ENCODE peak calls at places on chromosome 6, in five cellular contexts. One of them, this sample, is unnamed.

GRCh38 chr6:149636116-149636515 is 12.4 kb downstream of the KATNA1 start:
- DNase-seq in ascending aorta: no peak
- DNase-seq in left ventricle myocardium inferior: no peak
- DNase-seq in Panc1: no peak
- DNase-seq in epithelial cell of esophagus: peak; percentile 29
- DNase-seq in this sample: no peak

GRCh38 chr6:30685977-30686907 is at the start of gene PPP1R18:
- DNase-seq in left ventricle myocardium inferior: peak; percentile 88
- DNase-seq in Panc1: no peak
- DNase-seq in ascending aorta: peak; percentile 94
- DNase-seq in epithelial cell of esophagus: peak; percentile 72
- DNase-seq in this sample: no peak

GRCh38 chr6:78909391-78909790 is 42.0 kb downstream of the IRAK1BP1 start:
- DNase-seq in Panc1: no peak
- DNase-seq in ascending aorta: no peak
- DNase-seq in left ventricle myocardium inferior: no peak
- DNase-seq in epithelial cell of esophagus: peak; percentile 78
- DNase-seq in this sample: no peak

GRCh38 chr6:31075528-31075927 is 36.8 kb downstream of the C6orf15 start:
- DNase-seq in Panc1: no peak
- DNase-seq in ascending aorta: no peak
- DNase-seq in epithelial cell of esophagus: peak; percentile 56
- DNase-seq in left ventricle myocardium inferior: no peak
- DNase-seq in this sample: no peak

GRCh38 chr6:41428995-41429417 is 93.6 kb downstream of the NCR2 start:
- DNase-seq in Panc1: no peak
- DNase-seq in ascending aorta: peak; percentile 73
- DNase-seq in epithelial cell of esophagus: no peak
- DNase-seq in left ventricle myocardium inferior: peak; percentile 44
- DNase-seq in this sample: no peak

GRCh38 chr6:111113731-111114438 is 26.6 kb downstream of the SLC16A10 start:
- DNase-seq in epithelial cell of esophagus: peak; percentile 19
- DNase-seq in ascending aorta: peak; percentile 75
- DNase-seq in Panc1: no peak
- DNase-seq in left ventricle myocardium inferior: peak; percentile 36
- DNase-seq in this sample: no peak

GRCh38 chr6:149266659-149267058 is 50.9 kb upstream of the TAB2 start:
- DNase-seq in epithelial cell of esophagus: no peak
- DNase-seq in left ventricle myocardium inferior: no peak
- DNase-seq in ascending aorta: no peak
- DNase-seq in Panc1: no peak
- DNase-seq in this sample: no peak

GRCh38 chr6:119308048-119308570 is 41.5 kb downstream of the MAN1A1 start:
- DNase-seq in ascending aorta: no peak
- DNase-seq in Panc1: peak; percentile 17
- DNase-seq in left ventricle myocardium inferior: no peak
- DNase-seq in epithelial cell of esophagus: peak; percentile 73
- DNase-seq in this sample: peak; percentile 28

GRCh38 chr6:69894578-69895347 is 28.4 kb downstream of the COL19A1 start:
- DNase-seq in left ventricle myocardium inferior: no peak
- DNase-seq in Panc1: no peak
- DNase-seq in epithelial cell of esophagus: peak; percentile 95
- DNase-seq in ascending aorta: no peak
- DNase-seq in this sample: peak; percentile 9

GRCh38 chr6:1763411-1763810 is 153.7 kb downstream of the FOXC1 start:
- DNase-seq in ascending aorta: no peak
- DNase-seq in left ventricle myocardium inferior: no peak
- DNase-seq in epithelial cell of esophagus: peak; percentile 49
- DNase-seq in Panc1: no peak
- DNase-seq in this sample: no peak

DNA sequence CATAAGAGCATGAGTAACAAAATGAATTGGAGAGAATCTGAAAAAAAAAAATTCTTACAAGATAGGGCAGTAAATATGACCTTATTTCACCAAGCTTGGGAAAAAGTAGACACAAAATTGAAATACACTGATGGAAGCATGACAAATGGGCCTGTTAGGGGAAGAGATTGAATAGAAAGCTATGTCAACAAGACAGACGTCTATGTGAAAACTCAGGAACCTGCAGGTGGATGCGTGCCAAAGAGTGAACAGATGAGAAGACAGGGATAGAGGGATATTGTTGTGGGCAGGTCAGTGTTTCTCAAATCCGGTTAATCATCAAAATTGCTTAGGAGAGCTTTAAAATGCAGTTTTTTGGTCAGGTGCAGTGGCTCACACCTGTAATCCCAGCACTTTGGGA is 449.5 kb downstream of the CD83 start:
- DNase-seq in epithelial cell of esophagus: no peak
- DNase-seq in left ventricle myocardium inferior: no peak
- DNase-seq in Panc1: no peak
- DNase-seq in ascending aorta: no peak
- DNase-seq in this sample: no peak
- TF ChIP-seq CTCF in epithelial cell of esophagus: no peak
- TF ChIP-seq CTCF in left ventricle myocardium inferior: no peak
- TF ChIP-seq CTCF in Panc1: no peak
- TF ChIP-seq CTCF in ascending aorta: no peak
- TF ChIP-seq CTCF in this sample: no peak

DNA sequence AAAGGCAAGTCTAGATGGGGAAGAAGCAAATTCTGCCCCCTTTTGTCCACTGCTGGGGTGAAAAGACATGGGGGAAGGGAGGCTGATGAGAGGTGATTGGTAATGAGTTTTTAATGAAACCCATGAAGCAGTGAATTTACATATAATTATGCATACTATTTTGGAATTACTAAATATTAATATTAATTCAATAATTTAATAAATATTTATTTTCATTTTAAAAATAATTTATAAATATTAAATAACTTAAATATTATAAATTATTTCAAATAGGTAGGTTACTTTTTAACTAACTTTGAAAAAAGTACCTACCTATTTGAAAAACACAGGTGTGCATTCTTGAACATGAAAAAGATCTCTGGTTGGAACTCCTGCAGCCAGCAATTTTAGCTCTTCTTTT is 138.1 kb upstream of the GPR6 start:
- DNase-seq in ascending aorta: no peak
- DNase-seq in Panc1: no peak
- DNase-seq in left ventricle myocardium inferior: no peak
- DNase-seq in epithelial cell of esophagus: no peak
- DNase-seq in this sample: no peak
- TF ChIP-seq CTCF in ascending aorta: no peak
- TF ChIP-seq CTCF in Panc1: no peak
- TF ChIP-seq CTCF in left ventricle myocardium inferior: no peak
- TF ChIP-seq CTCF in epithelial cell of esophagus: no peak
- TF ChIP-seq CTCF in this sample: no peak

GRCh38 chr6:80091506-80091905 is 15.0 kb upstream of the BCKDHB start:
- DNase-seq in left ventricle myocardium inferior: no peak
- DNase-seq in Panc1: no peak
- DNase-seq in epithelial cell of esophagus: no peak
- DNase-seq in ascending aorta: no peak
- DNase-seq in this sample: no peak

GRCh38 chr6:80098392-80098791 is 8.1 kb upstream of the BCKDHB start:
- DNase-seq in Panc1: no peak
- DNase-seq in left ventricle myocardium inferior: no peak
- DNase-seq in epithelial cell of esophagus: no peak
- DNase-seq in ascending aorta: no peak
- DNase-seq in this sample: no peak

GRCh38 chr6:80095600-80095999 is 10.9 kb upstream of the BCKDHB start:
- DNase-seq in left ventricle myocardium inferior: no peak
- DNase-seq in Panc1: no peak
- DNase-seq in ascending aorta: no peak
- DNase-seq in epithelial cell of esophagus: no peak
- DNase-seq in this sample: no peak

GRCh38 chr6:80088637-80089036 is 17.8 kb upstream of the BCKDHB start:
- DNase-seq in epithelial cell of esophagus: no peak
- DNase-seq in left ventricle myocardium inferior: no peak
- DNase-seq in ascending aorta: no peak
- DNase-seq in Panc1: no peak
- DNase-seq in this sample: no peak

GRCh38 chr6:80094017-80094416 is 12.5 kb upstream of the BCKDHB start:
- DNase-seq in epithelial cell of esophagus: peak; percentile 27
- DNase-seq in Panc1: no peak
- DNase-seq in left ventricle myocardium inferior: no peak
- DNase-seq in ascending aorta: no peak
- DNase-seq in this sample: no peak
- TF ChIP-seq CTCF in epithelial cell of esophagus: peak; percentile 54
- TF ChIP-seq CTCF in Panc1: peak; percentile 64
- TF ChIP-seq CTCF in left ventricle myocardium inferior: peak; percentile 65
- TF ChIP-seq CTCF in ascending aorta: no peak
- TF ChIP-seq CTCF in this sample: peak; percentile 47

DNA sequence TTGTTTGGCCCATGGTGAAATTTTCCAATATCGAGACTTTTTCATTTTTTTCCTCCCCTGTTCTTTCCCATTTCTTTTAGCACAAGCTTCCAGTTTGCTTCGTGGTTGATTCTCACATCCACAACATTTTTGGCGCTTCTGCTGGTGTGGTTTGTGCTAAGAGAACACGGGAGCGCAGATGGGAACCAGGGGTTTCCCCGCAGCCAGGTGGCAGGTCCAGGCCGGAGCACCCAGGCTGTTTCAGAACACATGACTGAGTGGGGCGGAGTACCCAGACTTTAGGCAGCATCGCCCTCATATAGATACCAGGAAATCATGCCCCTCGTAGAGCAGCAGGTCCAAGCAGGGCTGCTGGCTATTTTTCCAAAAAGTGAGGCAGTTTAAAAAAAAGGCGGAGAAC is 58.0 kb downstream of the SYTL3 start:
- DNase-seq in Panc1: no peak
- DNase-seq in ascending aorta: no peak
- DNase-seq in left ventricle myocardium inferior: peak; percentile 29
- DNase-seq in epithelial cell of esophagus: peak; percentile 78
- DNase-seq in this sample: no peak
- TF ChIP-seq CTCF in Panc1: no peak
- TF ChIP-seq CTCF in ascending aorta: no peak
- TF ChIP-seq CTCF in left ventricle myocardium inferior: peak; percentile 15
- TF ChIP-seq CTCF in epithelial cell of esophagus: no peak
- TF ChIP-seq CTCF in this sample: no peak

DNA sequence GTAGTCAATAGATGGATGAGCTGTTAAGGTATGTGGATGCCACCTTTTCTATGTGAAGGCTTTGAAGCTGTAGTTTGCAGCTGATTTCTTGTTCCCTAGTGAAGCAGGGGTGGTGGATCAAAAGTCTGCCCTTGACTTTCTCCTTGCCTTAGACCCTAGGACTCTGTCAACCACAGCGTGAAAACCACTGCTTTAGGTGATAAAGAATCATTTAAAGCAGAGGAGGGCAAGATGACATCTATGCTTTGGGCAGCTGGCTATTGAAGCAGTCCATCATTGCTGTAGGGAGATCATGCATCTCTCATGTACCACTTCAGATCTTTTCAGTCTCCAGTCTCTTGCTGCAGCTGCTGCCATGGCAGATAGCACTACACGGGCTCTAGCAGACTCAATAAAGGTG is 122.2 kb upstream of the STMND1 start:
- DNase-seq in epithelial cell of esophagus: no peak
- DNase-seq in ascending aorta: no peak
- DNase-seq in Panc1: no peak
- DNase-seq in left ventricle myocardium inferior: no peak
- DNase-seq in this sample: no peak
- TF ChIP-seq CTCF in epithelial cell of esophagus: no peak
- TF ChIP-seq CTCF in ascending aorta: no peak
- TF ChIP-seq CTCF in Panc1: no peak
- TF ChIP-seq CTCF in left ventricle myocardium inferior: no peak
- TF ChIP-seq CTCF in this sample: no peak

GRCh38 chr6:3454206-3455016 is 2.4 kb downstream of the SLC22A23 start:
- DNase-seq in epithelial cell of esophagus: peak; percentile 53
- DNase-seq in Panc1: no peak
- DNase-seq in ascending aorta: no peak
- DNase-seq in left ventricle myocardium inferior: no peak
- DNase-seq in this sample: no peak

GRCh38 chr6:3456794-3457709 is at the start of gene SLC22A23:
- DNase-seq in Panc1: no peak
- DNase-seq in ascending aorta: peak; percentile 72
- DNase-seq in left ventricle myocardium inferior: peak; percentile 65
- DNase-seq in epithelial cell of esophagus: peak; percentile 77
- DNase-seq in this sample: no peak

GRCh38 chr6:3456395-3456767 is 469 bp downstream of the SLC22A23 start:
- DNase-seq in epithelial cell of esophagus: no peak
- DNase-seq in Panc1: no peak
- DNase-seq in left ventricle myocardium inferior: no peak
- DNase-seq in ascending aorta: no peak
- DNase-seq in this sample: no peak

GRCh38 chr6:3455121-3455489 is 1.7 kb downstream of the SLC22A23 start:
- DNase-seq in ascending aorta: no peak
- DNase-seq in Panc1: no peak
- DNase-seq in epithelial cell of esophagus: peak; percentile 44
- DNase-seq in left ventricle myocardium inferior: no peak
- DNase-seq in this sample: no peak

DNA sequence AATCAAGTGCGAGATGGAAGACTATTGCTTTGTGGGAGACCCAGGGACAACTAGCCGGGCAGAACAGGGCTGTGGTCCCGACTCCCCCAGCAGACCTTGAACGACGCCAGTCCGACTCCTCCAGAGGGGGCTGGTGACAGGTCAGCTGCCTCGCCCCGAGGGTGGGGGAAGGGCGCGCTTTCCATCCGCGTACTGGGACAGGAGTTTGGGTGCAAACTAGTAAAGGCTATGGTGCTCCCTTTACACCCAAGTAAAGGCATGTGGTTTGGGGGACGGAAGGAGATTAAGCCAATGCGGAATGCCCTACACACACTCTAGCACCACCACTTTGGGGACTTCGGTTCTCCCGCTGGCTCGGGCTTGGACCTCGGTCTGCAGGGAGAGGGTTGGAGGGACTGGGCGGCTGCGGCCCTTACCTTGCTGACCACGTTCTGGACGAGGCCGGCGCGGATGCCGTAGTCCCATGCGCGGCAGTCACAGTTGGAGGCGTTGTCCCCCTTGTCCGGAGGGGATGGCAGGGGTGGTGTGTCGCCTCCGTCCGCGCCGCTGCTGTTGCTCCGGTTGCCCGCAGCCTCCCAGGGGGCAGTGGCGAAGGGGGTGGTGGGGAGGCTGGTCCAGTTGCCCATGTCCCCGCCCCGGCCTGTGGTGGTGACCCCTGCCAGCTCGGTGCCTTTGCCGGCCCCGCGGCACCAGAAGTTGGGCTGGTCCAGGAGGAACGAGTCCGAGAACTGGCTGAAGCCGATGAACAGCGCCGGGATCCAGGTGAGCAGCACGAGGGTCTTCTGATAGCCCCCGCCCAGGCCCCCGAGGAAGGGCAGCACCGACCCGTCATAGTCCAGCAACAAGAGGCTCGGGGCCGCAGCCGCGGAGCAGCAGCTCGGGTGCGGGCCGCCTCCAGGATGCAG is 1.1 kb downstream of the SLC22A23 start:
- DNase-seq in epithelial cell of esophagus: peak; percentile 15
- DNase-seq in left ventricle myocardium inferior: no peak
- DNase-seq in ascending aorta: peak; percentile 68
- DNase-seq in Panc1: no peak
- DNase-seq in this sample: no peak
- TF ChIP-seq CTCF in epithelial cell of esophagus: no peak
- TF ChIP-seq CTCF in left ventricle myocardium inferior: no peak
- TF ChIP-seq CTCF in ascending aorta: no peak
- TF ChIP-seq CTCF in Panc1: no peak
- TF ChIP-seq CTCF in this sample: no peak

GRCh38 chr6:7261030-7261841 is 51.8 kb downstream of the SSR1 start:
- DNase-seq in Panc1: no peak
- DNase-seq in epithelial cell of esophagus: peak; percentile 90
- DNase-seq in ascending aorta: peak; percentile 89
- DNase-seq in left ventricle myocardium inferior: peak; percentile 85
- DNase-seq in this sample: peak; percentile 79
- TF ChIP-seq CTCF in Panc1: no peak
- TF ChIP-seq CTCF in epithelial cell of esophagus: no peak
- TF ChIP-seq CTCF in ascending aorta: no peak
- TF ChIP-seq CTCF in left ventricle myocardium inferior: no peak
- TF ChIP-seq CTCF in this sample: no peak

This sample was measured in kidney epithelial cell.